ENCODE peak calls at places on chromosome 12, in five cellular contexts. One of them, this sample, is unnamed.

GRCh38 chr12:53097207-53097563 is 282 bp upstream of the IGFBP6 start:
- DNase-seq in mesendoderm: peak
- DNase-seq in tibial nerve: no peak
- DNase-seq in frontal cortex: no peak
- DNase-seq in astrocyte of the cerebellum: no peak
- DNase-seq in this sample: peak

GRCh38 chr12:58668831-58669230 is 251.5 kb downstream of the LRIG3 start:
- DNase-seq in mesendoderm: no peak
- DNase-seq in tibial nerve: no peak
- DNase-seq in frontal cortex: no peak
- DNase-seq in astrocyte of the cerebellum: peak
- DNase-seq in this sample: no peak

GRCh38 chr12:32650508-32650907 is 28.6 kb upstream of the DNM1L start:
- DNase-seq in mesendoderm: peak
- DNase-seq in tibial nerve: no peak
- DNase-seq in frontal cortex: no peak
- DNase-seq in astrocyte of the cerebellum: no peak
- DNase-seq in this sample: no peak

GRCh38 chr12:54011665-54012532 is 3.1 kb downstream of the HOXC8 start:
- DNase-seq in mesendoderm: no peak
- DNase-seq in tibial nerve: no peak
- DNase-seq in frontal cortex: no peak
- DNase-seq in astrocyte of the cerebellum: no peak
- DNase-seq in this sample: no peak

GRCh38 chr12:23473071-23473470 is 476.4 kb downstream of the SOX5 start:
- DNase-seq in mesendoderm: peak
- DNase-seq in tibial nerve: no peak
- DNase-seq in frontal cortex: no peak
- DNase-seq in astrocyte of the cerebellum: no peak
- DNase-seq in this sample: no peak

GRCh38 chr12:55658212-55658611 is 21.5 kb downstream of the OR10P1 start:
- DNase-seq in mesendoderm: no peak
- DNase-seq in tibial nerve: no peak
- DNase-seq in frontal cortex: no peak
- DNase-seq in astrocyte of the cerebellum: no peak
- DNase-seq in this sample: no peak

GRCh38 chr12:42372154-42372791 is 46.3 kb downstream of the PPHLN1 start:
- DNase-seq in mesendoderm: peak
- DNase-seq in tibial nerve: peak
- DNase-seq in frontal cortex: no peak
- DNase-seq in astrocyte of the cerebellum: peak
- DNase-seq in this sample: peak

GRCh38 chr12:50050410-50051280 is 6.8 kb upstream of the ASIC1 start:
- DNase-seq in mesendoderm: peak
- DNase-seq in tibial nerve: peak
- DNase-seq in frontal cortex: no peak
- DNase-seq in astrocyte of the cerebellum: no peak
- DNase-seq in this sample: peak

GRCh38 chr12:6212086-6212485 is 11.9 kb downstream of the CD9 start:
- DNase-seq in mesendoderm: no peak
- DNase-seq in tibial nerve: no peak
- DNase-seq in frontal cortex: no peak
- DNase-seq in astrocyte of the cerebellum: no peak
- DNase-seq in this sample: no peak

GRCh38 chr12:10826258-10826657 is at the start of gene TAS2R10:
- DNase-seq in mesendoderm: no peak
- DNase-seq in tibial nerve: no peak
- DNase-seq in frontal cortex: no peak
- DNase-seq in astrocyte of the cerebellum: no peak
- DNase-seq in this sample: no peak

GRCh38 chr12:64007853-64008252 is 163.4 kb downstream of the SRGAP1 start:
- DNase-seq in mesendoderm: peak
- DNase-seq in tibial nerve: no peak
- DNase-seq in frontal cortex: no peak
- DNase-seq in astrocyte of the cerebellum: no peak
- DNase-seq in this sample: no peak

GRCh38 chr12:56160160-56160763 is 2.1 kb downstream of the MYL6 start:
- DNase-seq in mesendoderm: peak
- DNase-seq in tibial nerve: no peak
- DNase-seq in frontal cortex: no peak
- DNase-seq in astrocyte of the cerebellum: no peak
- DNase-seq in this sample: no peak

GRCh38 chr12:100698518-100698917 is 96.1 kb upstream of the ANO4 start:
- DNase-seq in mesendoderm: no peak
- DNase-seq in tibial nerve: no peak
- DNase-seq in frontal cortex: no peak
- DNase-seq in astrocyte of the cerebellum: no peak
- DNase-seq in this sample: no peak

GRCh38 chr12:93425736-93426363 is 15.9 kb downstream of the UBE2N start:
- DNase-seq in mesendoderm: peak
- DNase-seq in tibial nerve: no peak
- DNase-seq in frontal cortex: no peak
- DNase-seq in astrocyte of the cerebellum: no peak
- DNase-seq in this sample: no peak

GRCh38 chr12:2536724-2537123 is 258.0 kb upstream of the FKBP4 start:
- DNase-seq in mesendoderm: no peak
- DNase-seq in tibial nerve: no peak
- DNase-seq in frontal cortex: no peak
- DNase-seq in astrocyte of the cerebellum: no peak
- DNase-seq in this sample: no peak

GRCh38 chr12:84421103-84421502 is 491.5 kb downstream of the SLC6A15 start:
- DNase-seq in mesendoderm: no peak
- DNase-seq in tibial nerve: no peak
- DNase-seq in frontal cortex: no peak
- DNase-seq in astrocyte of the cerebellum: no peak
- DNase-seq in this sample: no peak

GRCh38 chr12:99983721-99984258 is 946 bp downstream of the ANKS1B start:
- DNase-seq in mesendoderm: peak
- DNase-seq in tibial nerve: peak
- DNase-seq in frontal cortex: peak
- DNase-seq in astrocyte of the cerebellum: no peak
- DNase-seq in this sample: peak

GRCh38 chr12:71164877-71165197 is 7.0 kb upstream of the TSPAN8 start:
- DNase-seq in mesendoderm: no peak
- DNase-seq in tibial nerve: no peak
- DNase-seq in frontal cortex: no peak
- DNase-seq in astrocyte of the cerebellum: no peak
- DNase-seq in this sample: no peak

GRCh38 chr12:89540586-89540985 is 14.7 kb upstream of the POC1B start:
- DNase-seq in mesendoderm: peak
- DNase-seq in tibial nerve: no peak
- DNase-seq in frontal cortex: no peak
- DNase-seq in astrocyte of the cerebellum: no peak
- DNase-seq in this sample: no peak

GRCh38 chr12:55831407-55831880 is 2.1 kb upstream of the DNAJC14 start:
- DNase-seq in mesendoderm: no peak
- DNase-seq in tibial nerve: no peak
- DNase-seq in frontal cortex: no peak
- DNase-seq in astrocyte of the cerebellum: no peak
- DNase-seq in this sample: no peak

GRCh38 chr12:105670664-105671063 is 340.2 kb downstream of the C12orf75 start:
- DNase-seq in mesendoderm: peak
- DNase-seq in tibial nerve: no peak
- DNase-seq in frontal cortex: no peak
- DNase-seq in astrocyte of the cerebellum: peak
- DNase-seq in this sample: no peak

GRCh38 chr12:54958048-54958658 is 26.4 kb downstream of the TESPA1 start:
- DNase-seq in mesendoderm: peak
- DNase-seq in tibial nerve: peak
- DNase-seq in frontal cortex: no peak
- DNase-seq in astrocyte of the cerebellum: peak
- DNase-seq in this sample: peak

This sample was measured in AG08396.